ENCODE peak calls at places on chromosomes 6 and 20, in ten cellular contexts. M is lower lobe of right lung; B is MM.1S; S is ovary; A is psoas muscle; W is GM23338; V is CD4-positive, alpha-beta T cell; R is neural progenitor cell; O is left ventricle myocardium inferior; U is heart right ventricle. H is an unnamed sample.

GRCh38 chr6:130365166-130366010 is 429 bp upstream of the TMEM200A start:
- DNase-seq in M (peak; percentile 58), B (no peak), S (peak; percentile 83), A (peak; percentile 53), W (peak; percentile 90), V (peak; percentile 16), R (peak; percentile 92), O (peak; percentile 22), U (peak; percentile 6), H (peak; percentile 83)

GRCh38 chr6:5745081-5745480 is 261.6 kb downstream of the NRN1 start:
- DNase-seq in M (no peak), B (no peak), S (no peak), A (no peak), W (no peak), V (no peak), R (no peak), O (no peak), U (no peak), H (no peak)

GRCh38 chr6:40353197-40353966 is 233.8 kb downstream of the LRFN2 start:
- DNase-seq in M (no peak), B (no peak), S (no peak), A (no peak), W (no peak), V (no peak), R (no peak), O (no peak), U (no peak), H (no peak)

GRCh38 chr6:20038805-20039204 is 173.5 kb downstream of the MBOAT1 start:
- DNase-seq in M (no peak), B (no peak), S (no peak), A (no peak), W (no peak), V (no peak), R (no peak), O (no peak), U (no peak), H (no peak)

GRCh38 chr6:87465041-87465440 is 7.7 kb upstream of the SLC35A1 start:
- DNase-seq in M (no peak), B (no peak), S (no peak), A (no peak), W (no peak), V (no peak), R (no peak), O (no peak), U (no peak), H (no peak)

GRCh38 chr20:46558511-46558959 is 8.1 kb upstream of the OCSTAMP start:
- DNase-seq in M (no peak), B (no peak), S (no peak), A (peak; percentile 50), W (no peak), V (no peak), R (peak; percentile 58), O (no peak), U (no peak), H (no peak)

GRCh38 chr6:36384095-36384494 is 3.4 kb downstream of the ETV7 start:
- DNase-seq in M (no peak), B (no peak), S (no peak), A (no peak), W (no peak), V (no peak), R (no peak), O (no peak), U (no peak), H (no peak)

GRCh38 chr6:148629910-148630470 is 116.8 kb upstream of the UST start:
- DNase-seq in M (no peak), B (no peak), S (no peak), A (no peak), W (no peak), V (no peak), R (no peak), O (no peak), U (no peak), H (no peak)

GRCh38 chr20:9062066-9062465 is 6.8 kb upstream of the PLCB4 start:
- DNase-seq in M (no peak), B (no peak), S (no peak), A (no peak), W (no peak), V (no peak), R (no peak), O (no peak), U (no peak), H (no peak)

DNA sequence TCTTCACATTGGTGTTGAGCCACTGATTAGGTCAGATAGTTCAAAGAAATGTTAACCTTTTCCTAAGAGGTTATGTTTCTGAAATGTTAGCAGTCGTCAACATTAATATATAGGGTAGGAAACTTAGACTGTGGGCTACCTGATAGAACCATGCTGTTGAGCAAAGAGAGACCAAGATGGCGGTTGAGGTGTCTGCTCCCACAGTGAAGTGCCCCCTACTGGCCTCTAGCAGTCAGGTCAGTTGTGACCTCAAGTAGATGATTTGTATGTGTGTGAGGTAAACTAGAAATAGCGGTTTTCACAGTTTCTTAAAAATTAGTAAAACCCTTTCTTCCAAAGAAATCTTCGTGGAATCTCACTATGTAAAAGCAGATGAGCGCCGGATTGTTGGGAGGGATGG is 40.3 kb downstream of the MTHFD1L start:
- DNase-seq in M (no peak), B (no peak), S (no peak), A (no peak), W (peak; percentile 49), V (no peak), R (peak; percentile 15), O (no peak), U (no peak), H (no peak)
- TF ChIP-seq CTCF in M (no peak), B (peak; percentile 15), S (no peak), A (peak; percentile 3), W (peak; percentile 78), V (no peak), R (peak; percentile 55), O (no peak), U (no peak), H (no peak)

DNA sequence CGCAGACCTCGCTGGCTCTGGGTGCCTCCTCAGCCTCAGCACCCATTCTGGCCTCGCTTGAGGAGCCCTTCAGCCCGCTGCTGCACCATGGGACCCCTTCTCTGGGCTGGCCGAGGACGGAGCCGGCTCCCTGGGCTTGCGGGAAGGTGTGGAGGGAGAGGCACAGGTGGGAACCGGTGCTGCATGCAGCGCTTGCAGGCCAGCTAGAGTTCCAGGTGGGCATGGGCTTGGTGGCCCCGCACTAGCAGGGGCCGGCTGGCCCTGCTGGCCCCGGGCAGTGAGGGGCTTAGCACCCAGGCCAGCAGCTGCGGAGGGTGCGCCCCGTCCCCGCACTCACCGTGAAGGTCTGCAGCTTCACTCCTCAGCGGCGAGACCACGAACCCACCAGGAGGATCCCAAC is 30.4 kb downstream of the DEFB114 start:
- DNase-seq in M (peak; percentile 29), B (no peak), S (no peak), A (peak; percentile 7), W (no peak), V (no peak), R (no peak), O (no peak), U (no peak), H (peak; percentile 67)
- H3K27me3 ChIP-seq in M (no peaks in the 10 kb centered on the region), B (no peaks in the 10 kb centered on the region), S (no peaks in the 10 kb centered on the region), A (no peaks in the 10 kb centered on the region), W (no peaks in the 10 kb centered on the region), V (no peaks in the 10 kb centered on the region), R (no peaks in the 10 kb centered on the region), O (peaks cover 17% of the 10 kb centered on the region), U (no peaks in the 10 kb centered on the region), H (no peaks in the 10 kb centered on the region)

DNA sequence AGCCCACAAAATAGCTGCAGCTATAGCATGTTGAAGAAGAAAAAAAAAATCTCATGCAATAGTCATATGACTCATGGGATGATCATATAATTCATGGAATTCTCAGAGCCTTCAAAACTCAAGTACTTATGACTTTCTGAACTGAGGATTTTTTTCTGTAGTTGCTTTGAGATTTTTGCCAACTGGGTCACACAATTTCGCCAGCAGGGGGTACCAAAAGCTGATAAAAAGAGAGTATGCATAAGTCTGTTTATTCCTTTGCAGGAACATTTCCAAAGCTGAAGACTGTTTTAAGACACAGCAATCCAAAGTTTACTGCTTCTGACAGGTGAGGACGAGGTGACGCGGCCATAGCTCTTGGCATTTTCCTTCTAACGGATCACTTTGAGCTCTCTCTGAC is 586.1 kb upstream of the CHD6 start:
- DNase-seq in M (no peak), B (no peak), S (no peak), A (no peak), W (no peak), V (no peak), R (peak; percentile 34), O (no peak), U (peak; percentile 19), H (no peak)
- TF ChIP-seq CTCF in M (peak; percentile 31), B (peak; percentile 38), S (no peak), A (peak; percentile 29), W (no peak), V (no peak), R (peak; percentile 55), O (peak; percentile 50), U (peak; percentile 46), H (no peak)

GRCh38 chr20:48090314-48090713 is 305.0 kb upstream of the SULF2 start:
- DNase-seq in M (no peak), B (no peak), S (no peak), A (no peak), W (no peak), V (no peak), R (no peak), O (no peak), U (no peak), H (no peak)

GRCh38 chr20:48094196-48094749 is 309.0 kb upstream of the SULF2 start:
- DNase-seq in M (no peak), B (no peak), S (no peak), A (no peak), W (no peak), V (no peak), R (no peak), O (no peak), U (no peak), H (no peak)

GRCh38 chr20:48090784-48091183 is 305.5 kb upstream of the SULF2 start:
- DNase-seq in M (no peak), B (no peak), S (no peak), A (no peak), W (no peak), V (no peak), R (no peak), O (no peak), U (no peak), H (no peak)

GRCh38 chr20:48094944-48095343 is 309.7 kb upstream of the SULF2 start:
- DNase-seq in M (no peak), B (no peak), S (no peak), A (no peak), W (no peak), V (no peak), R (no peak), O (no peak), U (no peak), H (no peak)

GRCh38 chr20:48092596-48093280 is 307.5 kb upstream of the SULF2 start:
- DNase-seq in M (no peak), B (no peak), S (no peak), A (no peak), W (no peak), V (no peak), R (no peak), O (no peak), U (no peak), H (no peak)
- H3K27me3 ChIP-seq in M (peaks cover 6% of the 10 kb centered on the region), B (no peaks in the 10 kb centered on the region), S (no peaks in the 10 kb centered on the region), A (peaks cover 6% of the 10 kb centered on the region), W (no peaks in the 10 kb centered on the region), V (no peaks in the 10 kb centered on the region), R (no peaks in the 10 kb centered on the region), O (peaks cover 49% of the 10 kb centered on the region), U (peaks cover 8% of the 10 kb centered on the region), H (no peaks in the 10 kb centered on the region)

H was measured in spleen.